ENCODE peak calls at places on chromosomes 13 and 19, in four cellular contexts. Y is ELR, C is dorsolateral prefrontal cortex, T is lower lobe of right lung. H is an unnamed sample.

GRCh38 chr13:35881360-35881759 is 249.8 kb downstream of the DCLK1 start:
- DNase-seq in T (no peak), Y (no peak), C (peak), H (no peak)

GRCh38 chr19:48623556-48624066 is 4.3 kb downstream of the SPHK2 start:
- DNase-seq in T (no peak), C (no peak), Y (no peak), H (no peak)

GRCh38 chr19:44702551-44703176 is 3.7 kb downstream of the CEACAM16 start:
- DNase-seq in T (no peak), Y (no peak), C (no peak), H (no peak)

GRCh38 chr13:101640797-101641400 is 188.4 kb downstream of the ITGBL1 start:
- DNase-seq in C (no peak), T (no peak), Y (peak), H (no peak)

GRCh38 chr19:6519289-6519688 is 11.5 kb upstream of the TNFSF9 start:
- DNase-seq in T (no peak), C (no peak), Y (peak), H (no peak)

GRCh38 chr19:41320185-41320518 is 10.2 kb downstream of the CCDC97 start:
- DNase-seq in Y (no peak), C (no peak), T (no peak), H (no peak)

GRCh38 chr13:113117335-113117872 is 5.2 kb upstream of the F10 start:
- DNase-seq in T (peak), C (no peak), Y (peak), H (no peak)

GRCh38 chr13:35699181-35699580 is 222.7 kb upstream of the MAB21L1 start:
- DNase-seq in C (no peak), Y (peak), T (no peak), H (no peak)

GRCh38 chr13:67062160-67062559 is 168.0 kb downstream of the PCDH9 start:
- DNase-seq in T (no peak), Y (no peak), C (no peak), H (no peak)

GRCh38 chr13:48977973-48978372 is 2.3 kb downstream of the FNDC3A start:
- DNase-seq in C (no peak), T (no peak), Y (peak), H (no peak)

GRCh38 chr19:48975947-48976847 is 11.1 kb downstream of the FTL start:
- DNase-seq in Y (peak), C (no peak), T (no peak), H (peak)

GRCh38 chr13:111328803-111329410 is 8.5 kb downstream of the TEX29 start:
- DNase-seq in Y (no peak), C (no peak), T (no peak), H (no peak)

GRCh38 chr19:6765738-6766356 is 1.4 kb downstream of the SH2D3A start:
- DNase-seq in Y (peak), C (no peak), T (peak), H (no peak)

GRCh38 chr19:16928916-16929315 is 40.1 kb downstream of the F2RL3 start:
- DNase-seq in T (no peak), C (no peak), Y (no peak), H (no peak)

GRCh38 chr13:80036845-80037504 is 304.0 kb downstream of the SPRY2 start:
- DNase-seq in Y (no peak), T (no peak), C (no peak), H (no peak)

GRCh38 chr13:26656919-26657318 is 99.4 kb downstream of the WASF3 start:
- DNase-seq in T (no peak), C (no peak), Y (peak), H (no peak)

GRCh38 chr19:48512504-48513288 is 1.1 kb upstream of the LMTK3 start:
- DNase-seq in C (no peak), T (no peak), Y (no peak), H (no peak)

GRCh38 chr13:95530178-95530577 is 22.3 kb upstream of the CLDN10 start:
- DNase-seq in Y (peak), T (peak), C (no peak), H (no peak)

GRCh38 chr19:56597696-56598095 is 2.6 kb downstream of the ZNF71 start:
- DNase-seq in T (no peak), Y (peak), C (no peak), H (no peak)

GRCh38 chr13:73822671-73823592 is 311.3 kb downstream of the KLF12 start:
- DNase-seq in C (no peak), T (no peak), Y (no peak), H (no peak)

GRCh38 chr19:33410915-33411401 is 37.4 kb downstream of the CEBPG start:
- DNase-seq in T (no peak), C (no peak), Y (no peak), H (no peak)

GRCh38 chr19:984165-984967 is at the start of gene WDR18:
- DNase-seq in C (peak), T (peak), Y (peak), H (peak)

GRCh38 chr13:107834268-107834667 is 381.1 kb downstream of the LIG4 start:
- DNase-seq in C (no peak), T (no peak), Y (no peak), H (no peak)

GRCh38 chr19:29873024-29873800 is 61.4 kb downstream of the CCNE1 start:
- DNase-seq in C (peak), T (peak), Y (peak), H (peak)

GRCh38 chr19:39590265-39590664 is 12.1 kb upstream of the LGALS13 start:
- DNase-seq in T (no peak), C (no peak), Y (peak), H (no peak)

GRCh38 chr13:59477011-59477410 is 686.7 kb downstream of the DIAPH3 start:
- DNase-seq in T (no peak), Y (no peak), C (no peak), H (no peak)

GRCh38 chr13:28622286-28622685 is 36.6 kb upstream of the POMP start:
- DNase-seq in Y (no peak), C (no peak), T (peak), H (no peak)

GRCh38 chr13:33183431-33184130 is 102.0 kb downstream of the STARD13 start:
- DNase-seq in T (no peak), Y (peak), C (no peak), H (no peak)

GRCh38 chr13:27117947-27118346 is 53.7 kb downstream of the USP12 start:
- DNase-seq in C (peak), Y (no peak), T (no peak), H (no peak)

GRCh38 chr13:33110713-33111413 is 94.6 kb downstream of the KL start:
- DNase-seq in Y (no peak), C (no peak), T (peak), H (no peak)